ENCODE peak calls at places on chromosomes 2 and 18, in eight cellular contexts. M is kidney epithelial cell, P is AG04450, B is AG10803, C is foreskin fibroblast, Q is IMR-90, L is Caco-2, H is DND-41. K is an unnamed sample.

GRCh38 chr2:141554810-141555209 is 576.0 kb downstream of the LRP1B start:
- DNase-seq in M (no peak), P (peak), B (peak), C (peak), Q (peak), L (peak), H (peak), K (no peak)

GRCh38 chr2:204321910-204322765 is 223.1 kb upstream of the PARD3B start:
- DNase-seq in M (no peak), P (no peak), B (peak), C (no peak), Q (peak), L (no peak), H (no peak), K (no peak)

GRCh38 chr2:204024503-204024902 is 87.9 kb downstream of the ICOS start:
- DNase-seq in M (no peak), P (no peak), B (peak), C (peak), Q (peak), L (peak), H (peak), K (peak)

GRCh38 chr18:5488844-5489243 is 55.0 kb downstream of the EPB41L3 start:
- DNase-seq in M (no peak), P (no peak), B (no peak), C (no peak), Q (no peak), L (no peak), H (no peak), K (no peak)

GRCh38 chr2:155442755-155443372 is 744.4 kb downstream of the KCNJ3 start:
- DNase-seq in M (peak), P (no peak), B (no peak), C (no peak), Q (no peak), L (no peak), H (no peak), K (no peak)

GRCh38 chr2:176157499-176158305 is 595 bp downstream of the HOXD3 start:
- DNase-seq in M (no peak), P (no peak), B (peak), C (no peak), Q (no peak), L (no peak), H (no peak), K (peak)

GRCh38 chr2:101630224-101630949 is 67.1 kb upstream of the MAP4K4 start:
- DNase-seq in M (no peak), P (no peak), B (no peak), C (no peak), Q (no peak), L (no peak), H (no peak), K (no peak)

GRCh38 chr2:37871453-37872191 is 53.5 kb upstream of the RMDN2 start:
- DNase-seq in M (peak), P (no peak), B (peak), C (peak), Q (peak), L (no peak), H (no peak), K (no peak)

GRCh38 chr2:204260162-204260877 is 285.0 kb upstream of the PARD3B start:
- DNase-seq in M (peak), P (peak), B (peak), C (peak), Q (peak), L (peak), H (peak), K (peak)

GRCh38 chr2:163541920-163542319 is 193.9 kb downstream of the FIGN start:
- DNase-seq in M (no peak), P (no peak), B (no peak), C (no peak), Q (no peak), L (no peak), H (no peak), K (no peak)

GRCh38 chr2:236341721-236342120 is 77.5 kb upstream of the ASB18 start:
- DNase-seq in M (no peak), P (no peak), B (no peak), C (no peak), Q (no peak), L (no peak), H (no peak), K (no peak)

GRCh38 chr18:33606621-33607020 is 28.6 kb downstream of the ASXL3 start:
- DNase-seq in M (no peak), P (no peak), B (no peak), C (no peak), Q (no peak), L (no peak), H (no peak), K (no peak)

GRCh38 chr2:216283038-216283900 is 89.0 kb downstream of the MARCHF4 start:
- DNase-seq in M (no peak), P (no peak), B (no peak), C (no peak), Q (no peak), L (peak), H (peak), K (peak)

GRCh38 chr18:11661430-11661829 is 27.6 kb upstream of the GNAL start:
- DNase-seq in M (no peak), P (no peak), B (no peak), C (no peak), Q (no peak), L (no peak), H (no peak), K (no peak)

GRCh38 chr18:70289351-70290330 is 796 bp downstream of the SOCS6 start:
- DNase-seq in M (no peak), P (no peak), B (peak), C (peak), Q (peak), L (no peak), H (no peak), K (peak)

GRCh38 chr2:181456660-181457120 is 496 bp upstream of the ITGA4 start:
- DNase-seq in M (no peak), P (no peak), B (peak), C (peak), Q (peak), L (no peak), H (peak), K (peak)

GRCh38 chr18:77316013-77316412 is 66.4 kb downstream of the GALR1 start:
- DNase-seq in M (no peak), P (no peak), B (no peak), C (no peak), Q (no peak), L (no peak), H (no peak), K (no peak)

GRCh38 chr18:11308499-11308898 is 159.1 kb upstream of the PIEZO2 start:
- DNase-seq in M (no peak), P (no peak), B (no peak), C (no peak), Q (peak), L (no peak), H (no peak), K (no peak)

GRCh38 chr18:12564378-12564777 is 93.5 kb downstream of the SPIRE1 start:
- DNase-seq in M (no peak), P (no peak), B (no peak), C (no peak), Q (no peak), L (no peak), H (no peak), K (no peak)

GRCh38 chr2:157764386-157764785 is 111.7 kb downstream of the ACVR1 start:
- DNase-seq in M (no peak), P (no peak), B (no peak), C (no peak), Q (no peak), L (no peak), H (no peak), K (no peak)

GRCh38 chr2:11571170-11571569 is 37.3 kb downstream of the GREB1 start:
- DNase-seq in M (no peak), P (no peak), B (no peak), C (no peak), Q (no peak), L (peak), H (no peak), K (no peak)

GRCh38 chr2:200253631-200254030 is 52.9 kb upstream of the SPATS2L start:
- DNase-seq in M (no peak), P (no peak), B (peak), C (peak), Q (peak), L (no peak), H (no peak), K (no peak)

GRCh38 chr2:210169871-210170441 is 1.3 kb downstream of the KANSL1L start:
- DNase-seq in M (no peak), P (no peak), B (peak), C (peak), Q (peak), L (no peak), H (no peak), K (no peak)

GRCh38 chr2:241112592-241112991 is 10.5 kb upstream of the MTERF4 start:
- DNase-seq in M (no peak), P (no peak), B (no peak), C (no peak), Q (no peak), L (no peak), H (no peak), K (peak)

GRCh38 chr2:234881413-234882241 is 70.2 kb upstream of the SH3BP4 start:
- DNase-seq in M (peak), P (peak), B (peak), C (peak), Q (peak), L (peak), H (peak), K (peak)

GRCh38 chr2:179349670-179350303 is 85.2 kb upstream of the SESTD1 start:
- DNase-seq in M (no peak), P (no peak), B (no peak), C (no peak), Q (no peak), L (no peak), H (no peak), K (no peak)

GRCh38 chr2:179354296-179354695 is 89.7 kb upstream of the SESTD1 start:
- DNase-seq in M (no peak), P (no peak), B (no peak), C (no peak), Q (no peak), L (no peak), H (no peak), K (no peak)

GRCh38 chr2:179352181-179352580 is 87.5 kb upstream of the SESTD1 start:
- DNase-seq in M (no peak), P (no peak), B (no peak), C (no peak), Q (no peak), L (no peak), H (no peak), K (no peak)

GRCh38 chr2:179355881-179356280 is 91.2 kb upstream of the SESTD1 start:
- DNase-seq in M (no peak), P (no peak), B (peak), C (no peak), Q (peak), L (no peak), H (no peak), K (no peak)

GRCh38 chr2:179354739-179355537 is 90.3 kb upstream of the SESTD1 start:
- DNase-seq in M (no peak), P (no peak), B (no peak), C (no peak), Q (peak), L (no peak), H (no peak), K (no peak)
- TF ChIP-seq CTCF in M (peak), P (peak), B (peak), C (peak), Q (peak), L (peak), H (peak), K (no peak)

DNA sequence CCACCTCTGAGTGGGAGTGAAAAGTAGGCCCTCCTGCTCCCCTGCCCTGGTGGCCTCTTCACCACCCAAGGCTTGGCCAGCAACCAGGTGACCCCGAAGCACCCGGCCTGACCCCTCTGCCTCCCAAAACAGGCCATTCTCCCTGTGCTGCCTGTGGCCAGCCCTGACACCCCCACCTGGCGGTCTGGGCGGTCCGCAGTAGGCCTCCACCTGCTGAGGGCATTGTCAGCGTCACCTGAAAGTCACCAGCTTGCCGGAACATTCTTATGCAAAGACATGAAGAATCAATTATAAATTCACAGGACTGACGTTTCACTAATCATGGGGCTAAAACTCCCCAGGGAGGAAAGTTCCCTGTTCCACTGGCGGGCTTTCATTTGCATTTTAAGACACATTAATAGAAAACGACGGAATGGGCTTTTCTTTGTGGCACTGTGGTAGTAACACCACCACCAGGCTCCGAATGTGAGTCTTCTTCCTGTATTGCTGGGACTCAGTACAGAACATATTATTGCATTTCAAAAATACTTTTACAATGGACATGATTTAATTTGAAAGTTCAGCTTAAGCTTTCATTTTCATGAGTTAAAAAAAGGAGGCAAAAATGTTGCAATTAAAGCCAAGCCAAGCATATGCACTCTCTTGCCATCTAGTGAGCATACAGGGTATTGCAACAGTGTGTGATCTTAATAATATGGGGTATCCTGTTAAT is 57.4 kb downstream of the ADI1 start:
- DNase-seq in M (no peak), P (peak), B (peak), C (peak), Q (peak), L (no peak), H (peak), K (peak)
- TF ChIP-seq CTCF in M (peak), P (peak), B (peak), C (peak), Q (peak), L (peak), H (peak), K (peak)

DNA sequence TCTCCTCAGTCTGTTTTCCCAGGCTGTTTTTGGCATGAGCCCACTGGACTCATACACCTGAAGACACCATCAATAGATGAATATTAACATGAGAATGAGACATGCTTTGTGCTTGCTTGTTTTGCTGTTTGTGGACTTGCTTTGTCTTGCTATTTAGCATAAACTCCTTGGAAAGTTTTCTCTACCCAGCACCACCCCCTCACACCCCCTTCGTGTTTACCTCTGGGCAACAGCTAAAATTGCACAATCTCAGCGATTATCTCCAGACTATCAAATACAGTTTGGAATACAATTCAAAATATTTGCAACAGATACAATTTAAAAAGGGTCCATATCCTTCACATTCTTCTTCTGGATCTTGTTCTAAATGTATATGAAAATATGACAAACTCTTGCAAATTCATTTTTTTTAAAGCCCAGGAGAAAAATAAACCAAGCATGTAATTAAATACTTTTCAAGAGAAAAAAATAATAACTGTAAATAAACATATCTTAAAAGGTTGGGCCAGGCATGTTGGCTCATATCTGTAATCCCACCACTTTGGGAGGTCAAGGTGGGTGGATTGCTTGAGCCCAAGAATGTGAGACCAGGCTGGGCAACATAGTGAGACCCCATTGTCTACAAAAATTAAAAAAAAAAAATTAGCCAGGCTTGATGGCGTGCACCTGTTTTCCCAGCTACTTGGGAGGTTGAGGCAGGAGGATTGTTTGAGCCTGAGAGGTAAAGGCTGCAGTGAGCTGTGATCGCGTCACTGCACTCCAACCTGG is 32.3 kb upstream of the PMAIP1 start:
- DNase-seq in M (no peak), P (no peak), B (no peak), C (no peak), Q (no peak), L (no peak), H (no peak), K (no peak)
- TF ChIP-seq CTCF in M (no peak), P (no peak), B (no peak), C (no peak), Q (no peak), L (no peak), H (no peak), K (no peak)

GRCh38 chr2:98487806-98488189 is 43.1 kb downstream of the INPP4A start:
- DNase-seq in M (no peak), P (no peak), B (no peak), C (no peak), Q (peak), L (no peak), H (peak), K (peak)
- TF ChIP-seq CTCF in M (peak), P (peak), B (peak), C (peak), Q (peak), L (peak), H (peak), K (peak)

GRCh38 chr18:14117611-14118010 is 14.6 kb downstream of the ZNF519 start:
- DNase-seq in M (no peak), P (no peak), B (no peak), C (no peak), Q (no peak), L (no peak), H (no peak), K (no peak)
- TF ChIP-seq CTCF in M (no peak), P (no peak), B (no peak), C (no peak), Q (no peak), L (no peak), H (no peak), K (no peak)

GRCh38 chr2:126059379-126059778 is 596.6 kb upstream of the GYPC start:
- DNase-seq in M (no peak), P (no peak), B (no peak), C (no peak), Q (no peak), L (no peak), H (no peak), K (no peak)
- TF ChIP-seq CTCF in M (no peak), P (no peak), B (no peak), C (no peak), Q (no peak), L (no peak), H (no peak), K (no peak)

DNA sequence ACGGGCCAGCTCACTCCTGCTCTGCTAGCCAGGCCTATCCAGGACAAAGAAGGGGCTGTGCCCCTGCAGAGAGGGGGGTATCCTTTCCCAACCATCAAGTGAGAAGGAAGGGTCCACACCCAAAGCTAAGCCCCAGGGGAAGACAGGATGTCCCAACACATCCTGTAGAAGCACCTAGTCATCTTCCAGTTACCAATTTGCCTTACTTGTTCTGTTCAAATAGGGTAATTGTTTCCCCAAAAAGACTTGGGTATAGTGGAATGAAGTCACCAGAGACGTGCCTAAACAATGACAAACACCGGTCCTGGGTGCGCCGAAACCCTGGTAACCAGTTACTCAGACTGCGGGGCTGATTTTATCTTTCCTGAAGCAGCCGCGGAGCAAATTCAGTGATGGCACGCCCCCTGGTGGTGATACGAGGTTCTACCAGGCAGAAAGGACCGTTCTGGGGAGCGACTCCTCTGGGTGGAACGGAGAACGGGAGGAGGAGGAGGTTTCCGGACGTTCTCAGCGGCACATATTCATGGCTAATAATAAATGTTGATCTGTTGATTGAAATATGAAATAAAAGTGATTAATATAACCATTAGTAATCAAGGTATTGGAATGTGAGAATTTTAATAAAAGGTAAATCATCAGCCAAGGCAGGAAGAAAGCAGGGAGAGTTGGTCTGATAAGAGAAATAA is 109.3 kb upstream of the STON1 start:
- DNase-seq in M (peak), P (peak), B (peak), C (peak), Q (peak), L (peak), H (peak), K (peak)
- TF ChIP-seq CTCF in M (peak), P (peak), B (peak), C (peak), Q (peak), L (peak), H (peak), K (peak)

GRCh38 chr2:224286923-224287322 is 115.0 kb downstream of the FAM124B start:
- DNase-seq in M (no peak), P (no peak), B (peak), C (no peak), Q (no peak), L (no peak), H (no peak), K (no peak)
- TF ChIP-seq CTCF in M (no peak), P (no peak), B (peak), C (no peak), Q (no peak), L (peak), H (peak), K (no peak)

GRCh38 chr18:59631583-59632181 is 65.5 kb downstream of the CCBE1 start:
- DNase-seq in M (no peak), P (no peak), B (peak), C (peak), Q (peak), L (no peak), H (peak), K (peak)
- TF ChIP-seq CTCF in M (peak), P (peak), B (peak), C (peak), Q (peak), L (peak), H (peak), K (peak)

K was measured in activated CD8-positive, alpha-beta T cell treated with anti-CD3 and anti-CD28 coated beads for 36 hours.